ENCODE peak calls at places on chromosome 3, in nine cellular contexts. J is right lobe of liver, X is adipocyte, D is aorta, U is cardiac muscle cell, M is upper lobe of right lung, L is Peyer's patch, S is IMR-90, A is PC-9. E is an unnamed sample.
A peak's percentile ranks its signal among the peaks of the same experiment; 100 is the strongest.

GRCh38 chr3:184373422-184373821 is 4.6 kb downstream of the THPO start:
- DNase-seq in J (no peak), X (peak; percentile 67), D (no peak), U (no peak), M (peak; percentile 43), L (no peak), S (no peak), A (peak; percentile 43), E (peak; percentile 98)

GRCh38 chr3:170761103-170761502 is 108.9 kb downstream of the RPL22L1 start:
- DNase-seq in J (no peak), X (no peak), D (no peak), U (no peak), M (no peak), L (no peak), S (no peak), A (no peak), E (no peak)

GRCh38 chr3:104909721-104910120 is 457.0 kb upstream of the ALCAM start:
- DNase-seq in J (no peak), X (no peak), D (no peak), U (peak; percentile 14), M (no peak), L (no peak), S (peak; percentile 44), A (no peak), E (no peak)

GRCh38 chr3:150253622-150254021 is 154.5 kb upstream of the TSC22D2 start:
- DNase-seq in J (no peak), X (no peak), D (no peak), U (no peak), M (no peak), L (no peak), S (no peak), A (no peak), E (peak; percentile 9)

GRCh38 chr3:63349583-63350177 is 71.6 kb downstream of the SYNPR start:
- DNase-seq in J (no peak), X (peak; percentile 91), D (peak; percentile 54), U (peak; percentile 79), M (no peak), L (no peak), S (peak; percentile 65), A (peak; percentile 38), E (peak; percentile 58)

GRCh38 chr3:161925749-161926360 is 429.2 kb downstream of the OTOL1 start:
- DNase-seq in J (no peak), X (peak; percentile 21), D (no peak), U (no peak), M (no peak), L (no peak), S (no peak), A (no peak), E (no peak)

GRCh38 chr3:125322166-125322565 is 53.0 kb downstream of the ZNF148 start:
- DNase-seq in J (no peak), X (no peak), D (no peak), U (peak; percentile 21), M (no peak), L (no peak), S (peak; percentile 86), A (no peak), E (no peak)

GRCh38 chr3:117052356-117052755 is 342.8 kb downstream of the TUSC7 start:
- DNase-seq in J (no peak), X (peak; percentile 73), D (no peak), U (no peak), M (no peak), L (no peak), S (peak; percentile 77), A (no peak), E (peak; percentile 82)

GRCh38 chr3:161264771-161265343 is 43.7 kb downstream of the NMD3 start:
- DNase-seq in J (no peak), X (no peak), D (no peak), U (no peak), M (no peak), L (no peak), S (peak; percentile 43), A (no peak), E (no peak)

GRCh38 chr3:12159227-12159601 is 502 bp upstream of the TIMP4 start:
- DNase-seq in J (no peak), X (no peak), D (no peak), U (no peak), M (no peak), L (no peak), S (no peak), A (no peak), E (no peak)

GRCh38 chr3:157785071-157785826 is 282.0 kb upstream of the VEPH1 start:
- DNase-seq in J (no peak), X (peak; percentile 91), D (no peak), U (peak; percentile 84), M (no peak), L (no peak), S (peak; percentile 94), A (peak; percentile 92), E (peak; percentile 25)

GRCh38 chr3:55697177-55697865 is 210.2 kb upstream of the WNT5A start:
- DNase-seq in J (no peak), X (no peak), D (no peak), U (no peak), M (no peak), L (no peak), S (no peak), A (no peak), E (no peak)

GRCh38 chr3:181773921-181774320 is 62.2 kb downstream of the SOX2 start:
- DNase-seq in J (no peak), X (no peak), D (no peak), U (no peak), M (no peak), L (no peak), S (no peak), A (no peak), E (no peak)

GRCh38 chr3:53796161-53796560 is 50.1 kb downstream of the CHDH start:
- DNase-seq in J (no peak), X (no peak), D (no peak), U (no peak), M (peak; percentile 65), L (no peak), S (no peak), A (no peak), E (no peak)

GRCh38 chr3:126959921-126960603 is 22.9 kb upstream of the PLXNA1 start:
- DNase-seq in J (peak; percentile 50), X (peak; percentile 79), D (peak; percentile 47), U (peak; percentile 43), M (peak; percentile 45), L (no peak), S (peak; percentile 73), A (peak; percentile 88), E (peak; percentile 96)

DNA sequence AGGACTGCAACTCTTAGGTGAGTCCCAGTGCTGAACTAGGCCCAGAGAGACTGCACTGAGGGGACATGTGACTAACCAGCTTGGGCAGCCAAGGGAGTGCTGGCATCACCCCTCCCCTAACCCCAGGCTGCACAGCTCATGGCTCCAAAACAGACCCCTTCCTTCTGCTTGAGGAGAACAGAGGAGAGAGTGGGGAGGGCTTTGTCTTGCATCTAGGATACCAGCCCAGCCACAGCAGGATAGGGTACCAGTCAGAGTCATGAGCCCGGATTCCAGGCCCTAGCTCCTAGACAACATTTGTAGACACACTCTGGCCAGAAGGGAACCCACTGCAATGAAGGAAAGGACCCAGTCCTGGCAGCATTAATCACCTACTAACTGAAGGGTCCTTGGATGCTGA is 49.9 kb upstream of the PLSCR4 start:
- DNase-seq in J (no peak), X (no peak), D (no peak), U (no peak), M (no peak), L (no peak), S (no peak), A (no peak), E (no peak)
- H3K36me3 ChIP-seq in J (no peaks in the 10 kb centered on the region), X (no peaks in the 10 kb centered on the region), D (no peaks in the 10 kb centered on the region), U (no peaks in the 10 kb centered on the region), M (no peaks in the 10 kb centered on the region), L (no peaks in the 10 kb centered on the region), S (no peaks in the 10 kb centered on the region), A (no peaks in the 10 kb centered on the region), E (no peaks in the 10 kb centered on the region)

DNA sequence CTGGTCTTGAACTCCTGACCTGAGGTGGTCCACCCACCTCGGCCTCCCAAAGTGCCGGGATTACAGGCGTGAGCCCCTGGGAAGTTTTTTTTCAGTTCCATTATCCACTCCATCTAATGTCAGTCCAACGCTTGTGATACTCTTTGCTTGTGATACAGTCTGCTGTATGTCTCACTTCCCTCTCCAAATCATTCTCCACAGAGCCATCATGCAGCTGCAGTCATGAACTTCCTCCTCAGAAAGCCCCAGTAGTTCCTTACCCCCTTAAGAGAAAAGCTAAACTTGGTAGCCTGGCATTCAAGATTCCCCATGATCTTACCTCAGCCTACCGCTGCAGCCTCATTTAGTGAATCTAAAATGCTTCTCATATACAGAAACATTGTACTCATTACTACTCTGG is 2.3 kb downstream of the ARPC4 start:
- DNase-seq in J (no peak), X (no peak), D (no peak), U (no peak), M (no peak), L (no peak), S (no peak), A (no peak), E (peak; percentile 8)
- H3K36me3 ChIP-seq in J (peaks cover 5% of the 10 kb centered on the region), X (peaks cover 38% of the 10 kb centered on the region), D (peaks cover 4% of the 10 kb centered on the region), U (peaks cover 28% of the 10 kb centered on the region), M (peaks cover 49% of the 10 kb centered on the region), L (peaks cover 49% of the 10 kb centered on the region), S (peaks cover 40% of the 10 kb centered on the region), A (peaks cover 45% of the 10 kb centered on the region), E (peaks cover 41% of the 10 kb centered on the region)

GRCh38 chr3:48685293-48685602 is 467 bp downstream of the NCKIPSD start:
- DNase-seq in J (no peak), X (no peak), D (no peak), U (no peak), M (no peak), L (no peak), S (no peak), A (no peak), E (no peak)

GRCh38 chr3:48686538-48687219 is 964 bp upstream of the NCKIPSD start:
- DNase-seq in J (peak; percentile 28), X (no peak), D (no peak), U (no peak), M (no peak), L (no peak), S (peak; percentile 10), A (no peak), E (peak; percentile 85)

GRCh38 chr3:48684480-48685143 is 1.1 kb downstream of the NCKIPSD start:
- DNase-seq in J (no peak), X (peak; percentile 25), D (peak; percentile 73), U (peak; percentile 49), M (no peak), L (no peak), S (peak; percentile 38), A (no peak), E (peak; percentile 94)

GRCh38 chr3:48687220-48687678 is 1.5 kb upstream of the NCKIPSD start:
- DNase-seq in J (no peak), X (no peak), D (no peak), U (no peak), M (no peak), L (no peak), S (no peak), A (no peak), E (no peak)

GRCh38 chr3:48685603-48686511 is at the start of gene NCKIPSD:
- DNase-seq in J (peak; percentile 93), X (peak; percentile 97), D (peak; percentile 93), U (peak; percentile 86), M (peak; percentile 96), L (peak; percentile 90), S (peak; percentile 69), A (peak; percentile 52), E (peak; percentile 99)
- H3K36me3 ChIP-seq in J (no peaks in the 10 kb centered on the region), X (peaks cover 54% of the 10 kb centered on the region), D (no peaks in the 10 kb centered on the region), U (peaks cover 37% of the 10 kb centered on the region), M (peaks cover 51% of the 10 kb centered on the region), L (peaks cover 57% of the 10 kb centered on the region), S (peaks cover 47% of the 10 kb centered on the region), A (no peaks in the 10 kb centered on the region), E (peaks cover 51% of the 10 kb centered on the region)

DNA sequence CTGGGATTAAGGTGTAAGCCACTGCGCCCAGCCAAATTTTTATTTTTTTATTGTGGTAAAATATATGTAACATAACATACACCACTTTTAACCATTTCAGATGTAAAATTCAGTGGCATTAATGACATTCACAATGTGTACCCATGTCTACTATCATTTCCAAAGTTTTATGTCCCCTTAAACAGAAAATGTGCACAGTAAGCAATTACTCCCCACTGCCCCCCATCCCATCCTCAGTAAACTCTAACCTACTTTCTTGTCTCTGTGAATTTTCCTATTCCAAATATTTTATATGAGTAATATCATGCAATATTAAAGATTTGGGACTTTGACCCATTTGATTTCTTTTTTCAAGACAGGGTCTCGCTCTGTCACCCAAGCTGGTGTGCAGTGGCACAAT is 14.6 kb upstream of the PRRT3 start:
- DNase-seq in J (no peak), X (no peak), D (no peak), U (no peak), M (no peak), L (no peak), S (no peak), A (no peak), E (no peak)
- H3K36me3 ChIP-seq in J (peaks cover 6% of the 10 kb centered on the region), X (peaks cover 67% of the 10 kb centered on the region), D (peaks cover 4% of the 10 kb centered on the region), U (peaks cover 50% of the 10 kb centered on the region), M (peaks cover 79% of the 10 kb centered on the region), L (peaks cover 87% of the 10 kb centered on the region), S (peaks cover 24% of the 10 kb centered on the region), A (peaks cover 38% of the 10 kb centered on the region), E (peaks cover 33% of the 10 kb centered on the region)

E was measured in osteoblast.